ENCODE peak calls at places on chromosomes 2 and 18, in six cellular contexts. X is NCI-H1694, F is HCT116, S is endodermal cell, K is RWPE1, I is nephron progenitor cell. J is an unnamed sample.

GRCh38 chr2:64295326-64296149 is 151.3 kb upstream of the PELI1 start:
- DNase-seq in F (no peak), S (no peak), K (no peak), X (no peak), I (no peak), J (no peak)

GRCh38 chr2:45233301-45233700 is 224.0 kb upstream of the SIX2 start:
- DNase-seq in K (no peak), F (no peak), S (no peak), I (no peak), X (no peak), J (no peak)

GRCh38 chr2:33372940-33373553 is 103.4 kb upstream of the RASGRP3 start:
- DNase-seq in F (peak; percentile 47), X (peak; percentile 48), K (peak; percentile 60), I (peak; percentile 11), S (peak; percentile 57), J (no peak)

GRCh38 chr2:207183506-207183905 is 17.8 kb upstream of the KLF7 start:
- DNase-seq in S (no peak), K (no peak), I (no peak), X (no peak), F (no peak), J (no peak)

GRCh38 chr18:1012775-1013174 is 108.1 kb downstream of the ADCYAP1 start:
- DNase-seq in F (no peak), I (no peak), S (no peak), X (no peak), K (no peak), J (no peak)

GRCh38 chr2:529425-529824 is 147.8 kb downstream of the TMEM18 start:
- DNase-seq in X (peak; percentile 16), F (peak; percentile 74), S (no peak), K (peak; percentile 42), I (no peak), J (no peak)

GRCh38 chr2:103823847-103824246 is 1030.1 kb upstream of the POU3F3 start:
- DNase-seq in I (no peak), K (peak; percentile 30), S (no peak), F (no peak), X (no peak), J (no peak)

GRCh38 chr2:63772061-63772460 is 69.6 kb upstream of the UGP2 start:
- DNase-seq in I (no peak), K (no peak), X (no peak), F (no peak), S (no peak), J (no peak)

GRCh38 chr2:6177796-6178195 is 485.6 kb downstream of the SOX11 start:
- DNase-seq in X (no peak), S (no peak), K (no peak), I (no peak), F (no peak), J (no peak)

GRCh38 chr2:205482399-205483065 is 199.8 kb upstream of the NRP2 start:
- DNase-seq in I (no peak), X (no peak), F (no peak), K (no peak), S (peak; percentile 52), J (no peak)

GRCh38 chr2:199379251-199379650 is 78.5 kb downstream of the SATB2 start:
- DNase-seq in I (no peak), X (no peak), F (no peak), K (peak; percentile 59), S (no peak), J (no peak)

GRCh38 chr2:120658285-120659158 is 77.1 kb upstream of the GLI2 start:
- DNase-seq in F (no peak), I (no peak), X (no peak), K (no peak), S (peak; percentile 17), J (no peak)

GRCh38 chr18:62786689-62787088 is 71.3 kb downstream of the PHLPP1 start:
- DNase-seq in S (no peak), F (no peak), I (no peak), X (no peak), K (no peak), J (no peak)

GRCh38 chr18:47174545-47175116 is 1.5 kb downstream of the IER3IP1 start:
- DNase-seq in S (no peak), I (no peak), K (no peak), X (no peak), F (no peak), J (no peak)

GRCh38 chr2:104952976-104953375 is 84.9 kb upstream of the MRPS9 start:
- DNase-seq in I (no peak), K (no peak), F (no peak), X (no peak), S (no peak), J (no peak)

GRCh38 chr18:48902023-48902855 is 48.5 kb downstream of the SMAD7 start:
- DNase-seq in S (peak; percentile 39), X (peak; percentile 32), K (peak; percentile 43), F (peak; percentile 22), I (no peak), J (peak; percentile 44)

GRCh38 chr18:79912409-79912991 is 39.0 kb downstream of the SLC66A2 start:
- DNase-seq in F (no peak), I (no peak), K (no peak), S (peak; percentile 43), X (no peak), J (peak; percentile 36)

GRCh38 chr2:10326707-10327594 is 24.2 kb downstream of the HPCAL1 start:
- DNase-seq in F (no peak), X (peak; percentile 99), K (no peak), I (no peak), S (peak; percentile 71), J (no peak)

GRCh38 chr2:168577885-168578284 is 121.8 kb downstream of the CERS6 start:
- DNase-seq in S (no peak), F (no peak), K (no peak), I (no peak), X (no peak), J (no peak)

GRCh38 chr2:202881570-202881969 is 10.0 kb upstream of the ICA1L start:
- DNase-seq in K (no peak), X (no peak), S (no peak), F (no peak), I (no peak), J (no peak)

GRCh38 chr2:162256621-162257020 is 13.4 kb upstream of the FAP start:
- DNase-seq in K (no peak), S (no peak), I (no peak), X (no peak), F (no peak), J (no peak)

GRCh38 chr2:149134335-149134923 is 95.9 kb downstream of the LYPD6B start:
- DNase-seq in I (no peak), F (no peak), S (no peak), K (no peak), X (no peak), J (no peak)

GRCh38 chr18:24736686-24737085 is 276.2 kb downstream of the HRH4 start:
- DNase-seq in X (no peak), F (no peak), S (no peak), K (no peak), I (no peak), J (no peak)

GRCh38 chr2:152790883-152791282 is 72.5 kb downstream of the ARL6IP6 start:
- DNase-seq in K (no peak), S (no peak), F (no peak), I (no peak), X (peak; percentile 81), J (no peak)

GRCh38 chr2:101119431-101119830 is 31.8 kb downstream of the TBC1D8 start:
- DNase-seq in I (no peak), F (no peak), S (no peak), K (no peak), X (no peak), J (no peak)